ENCODE peak calls at places on chromosomes 1 and 21, in seven cellular contexts. B is lower leg skin, K is sigmoid colon, A is psoas muscle, L is prostate gland, W is neural crest cell, V is adrenal gland. Z is an unnamed sample.

GRCh38 chr1:54488831-54489626 is 59.0 kb upstream of the ACOT11 start:
- DNase-seq in V (peak), W (peak), B (peak), A (peak), L (peak), K (peak), Z (peak)

GRCh38 chr1:16906873-16907272 is 11.1 kb downstream of the RNU1-2 start:
- DNase-seq in L (no peak), K (no peak), A (no peak), W (no peak), B (no peak), V (no peak), Z (no peak)

GRCh38 chr1:205225901-205226765 is 1.6 kb upstream of the TMCC2 start:
- DNase-seq in W (no peak), B (no peak), V (no peak), K (no peak), L (no peak), A (no peak), Z (no peak)

GRCh38 chr1:218521414-218522169 is 176.5 kb downstream of the TGFB2 start:
- DNase-seq in L (peak), A (peak), K (peak), V (peak), W (peak), B (peak), Z (no peak)

GRCh38 chr1:93667642-93668041 is 14.0 kb downstream of the BCAR3 start:
- DNase-seq in L (no peak), K (no peak), A (no peak), W (no peak), B (no peak), V (no peak), Z (no peak)

GRCh38 chr1:40256401-40257084 is 1.5 kb upstream of the ZMPSTE24 start:
- DNase-seq in A (no peak), W (no peak), B (no peak), L (no peak), V (no peak), K (no peak), Z (no peak)

GRCh38 chr1:155250633-155251449 is 4.4 kb downstream of the ENTREP3 start:
- DNase-seq in W (peak), A (peak), K (peak), L (peak), B (peak), V (peak), Z (peak)

GRCh38 chr1:18091660-18092446 is 15.7 kb upstream of the IGSF21 start:
- DNase-seq in L (no peak), A (peak), W (no peak), K (no peak), B (no peak), V (peak), Z (no peak)

GRCh38 chr1:234111458-234112142 is 207.1 kb downstream of the SLC35F3 start:
- DNase-seq in W (peak), V (no peak), K (no peak), B (no peak), L (peak), A (no peak), Z (no peak)

GRCh38 chr1:20190256-20190655 is 3.9 kb upstream of the PLA2G2C start:
- DNase-seq in L (no peak), V (no peak), B (no peak), K (no peak), A (no peak), W (no peak), Z (no peak)

GRCh38 chr1:117061986-117062415 is 1.9 kb downstream of the TTF2 start:
- DNase-seq in L (no peak), W (no peak), A (no peak), K (no peak), B (no peak), V (no peak), Z (no peak)

GRCh38 chr1:154157520-154158306 is 2.8 kb upstream of the NUP210L start:
- DNase-seq in W (peak), V (peak), A (no peak), B (no peak), K (no peak), L (no peak), Z (no peak)

GRCh38 chr1:47229031-47229831 is 2.8 kb downstream of the TAL1 start:
- DNase-seq in W (no peak), B (no peak), L (no peak), K (no peak), V (no peak), A (no peak), Z (no peak)

GRCh38 chr1:221263831-221264767 is 384.9 kb downstream of the HLX start:
- DNase-seq in K (peak), W (peak), L (peak), A (peak), V (peak), B (peak), Z (no peak)
- TF ChIP-seq CTCF in K (peak), W (peak), L (peak), A (peak), V (peak), B (no peak), Z (no peak)

DNA sequence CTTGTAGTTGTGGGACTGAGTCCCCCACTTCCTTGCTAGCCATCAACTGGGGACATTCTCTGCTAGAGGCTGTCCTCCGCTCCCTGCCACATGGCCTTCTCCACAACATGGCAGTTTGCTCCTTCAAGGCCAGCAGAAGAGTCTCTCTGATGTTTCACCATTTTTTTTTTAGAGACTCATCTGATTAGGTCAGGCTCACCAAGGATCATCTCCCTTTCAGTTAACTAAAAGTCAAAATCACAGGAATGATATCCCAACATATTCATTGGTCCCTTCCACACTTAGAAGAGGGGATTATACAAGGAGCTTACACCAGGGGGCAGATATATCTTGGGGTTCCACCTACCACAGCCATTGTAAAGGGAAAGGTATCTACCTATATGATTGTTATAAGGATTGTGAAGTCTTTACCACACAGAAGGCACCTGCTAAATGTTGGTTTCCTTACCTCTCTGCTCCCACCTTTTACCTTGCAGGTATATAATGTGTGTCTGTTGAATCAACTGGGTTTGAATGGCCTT is 23.3 kb downstream of the RIMKLA start:
- DNase-seq in K (no peak), V (no peak), L (no peak), B (no peak), W (no peak), A (no peak), Z (no peak)
- TF ChIP-seq CTCF in K (no peak), V (no peak), L (no peak), B (no peak), W (no peak), A (no peak), Z (no peak)

DNA sequence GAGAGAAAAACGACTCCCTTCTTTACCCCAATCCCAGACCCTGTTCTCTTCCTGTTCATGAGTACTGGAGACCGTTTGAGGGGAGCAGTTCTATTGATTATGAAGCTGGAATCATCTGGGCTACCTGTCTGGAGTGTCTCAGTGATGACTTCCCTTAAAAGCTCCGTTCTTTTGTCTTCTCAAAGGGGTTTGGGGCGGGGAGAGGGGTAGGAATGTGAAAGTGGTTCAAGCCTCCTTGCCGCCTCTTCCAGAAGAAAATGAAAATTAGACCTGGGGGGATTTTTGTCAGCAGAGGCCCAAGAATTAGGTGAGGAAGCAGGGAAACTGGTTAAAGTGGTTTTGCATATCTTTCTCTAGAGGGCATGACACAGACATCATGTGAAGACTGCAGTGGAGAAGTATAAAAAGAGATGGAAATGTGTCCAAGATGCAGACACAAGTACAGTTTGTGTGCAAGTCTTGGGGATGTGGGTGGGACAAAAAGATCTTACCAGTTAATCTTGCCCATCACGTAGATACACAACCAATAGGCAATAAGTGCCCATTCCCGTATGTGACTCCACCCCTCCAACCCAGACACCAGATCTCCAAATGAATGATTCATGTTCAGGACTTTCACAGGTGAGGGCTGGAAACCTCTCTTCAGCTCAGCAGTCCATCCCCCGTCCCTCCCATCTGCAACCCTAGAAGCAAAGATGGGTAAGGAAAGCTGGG is 470 bp upstream of the MTMR11 start:
- DNase-seq in B (no peak), L (peak), V (peak), A (no peak), K (no peak), W (no peak), Z (no peak)
- TF ChIP-seq CTCF in B (no peak), L (no peak), V (no peak), A (no peak), K (no peak), W (no peak), Z (no peak)

GRCh38 chr21:39373634-39374033 is 24.7 kb upstream of the HMGN1 start:
- DNase-seq in A (no peak), B (no peak), W (no peak), K (no peak), V (no peak), L (no peak), Z (no peak)
- TF ChIP-seq CTCF in A (peak), B (no peak), W (peak), K (no peak), V (peak), L (no peak), Z (no peak)

GRCh38 chr1:202207292-202207691 is 13.7 kb downstream of the LGR6 start:
- DNase-seq in A (no peak), L (peak), V (no peak), K (no peak), B (no peak), W (no peak), Z (no peak)
- TF ChIP-seq CTCF in A (no peak), L (no peak), V (no peak), K (no peak), B (no peak), W (peak), Z (no peak)

GRCh38 chr1:213934642-213935041 is 53.1 kb upstream of the PROX1 start:
- DNase-seq in A (no peak), L (peak), W (no peak), V (peak), B (no peak), K (no peak), Z (no peak)

GRCh38 chr1:213940947-213941346 is 46.8 kb upstream of the PROX1 start:
- DNase-seq in V (no peak), W (no peak), A (no peak), L (no peak), K (no peak), B (no peak), Z (no peak)

GRCh38 chr1:213939888-213940287 is 47.9 kb upstream of the PROX1 start:
- DNase-seq in B (no peak), V (no peak), K (no peak), W (no peak), L (no peak), A (no peak), Z (no peak)

GRCh38 chr1:213936571-213936970 is 51.2 kb upstream of the PROX1 start:
- DNase-seq in B (no peak), W (no peak), L (no peak), V (no peak), K (no peak), A (no peak), Z (no peak)

DNA sequence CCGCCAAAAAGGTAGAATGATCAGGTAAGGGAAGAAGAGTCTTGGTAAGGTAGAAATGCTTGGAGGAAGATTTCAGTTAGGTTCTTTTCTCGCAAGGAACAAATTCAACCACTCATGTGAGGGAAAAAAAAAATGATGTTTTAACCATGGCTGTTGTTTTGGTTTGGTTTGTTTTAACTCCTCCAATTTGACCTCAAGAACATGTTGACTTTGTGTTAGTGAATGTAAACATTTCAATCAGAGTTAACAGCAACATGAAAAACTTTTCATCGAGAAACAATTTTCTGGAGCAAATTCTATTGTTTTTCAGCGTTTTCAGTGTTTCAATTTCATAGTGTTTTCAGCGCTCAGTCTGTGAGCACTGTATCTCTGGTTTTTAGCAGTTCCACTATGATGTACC is 49.0 kb upstream of the PROX1 start:
- DNase-seq in B (no peak), A (no peak), K (no peak), L (no peak), V (no peak), W (no peak), Z (no peak)
- TF ChIP-seq CTCF in B (no peak), A (no peak), K (no peak), L (no peak), V (no peak), W (no peak), Z (no peak)

GRCh38 chr1:247895163-247895637 is at the start of gene OR2W3:
- DNase-seq in V (no peak), A (no peak), W (no peak), K (no peak), L (no peak), B (no peak), Z (no peak)

GRCh38 chr1:247895976-247896375 is 589 bp downstream of the OR2W3 start:
- DNase-seq in A (no peak), V (no peak), K (no peak), B (no peak), W (no peak), L (no peak), Z (no peak)
- TF ChIP-seq CTCF in A (no peak), V (no peak), K (no peak), B (no peak), W (no peak), L (no peak), Z (no peak)

DNA sequence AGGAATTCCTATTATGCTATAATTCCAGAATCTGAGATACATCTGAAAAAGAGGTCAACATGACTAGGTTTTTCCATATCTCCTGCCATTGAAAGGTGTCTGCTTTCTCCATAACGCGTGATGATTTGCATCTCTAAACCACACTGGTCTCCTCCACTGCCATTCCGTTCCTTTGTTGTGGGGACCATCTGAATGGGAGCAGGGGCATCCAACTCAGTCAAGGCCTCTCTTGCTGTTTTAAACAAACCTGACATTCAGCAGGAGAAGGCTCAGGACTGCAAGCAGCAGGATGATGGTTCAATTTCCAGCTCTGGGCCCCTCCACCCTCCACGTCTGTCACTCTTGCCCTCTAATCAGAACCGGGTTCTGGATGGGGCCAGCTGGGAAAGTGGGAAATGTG is 45.1 kb downstream of the PLPP3 start:
- DNase-seq in A (no peak), V (no peak), B (no peak), K (no peak), W (no peak), L (no peak), Z (no peak)
- TF ChIP-seq CTCF in A (no peak), V (no peak), B (no peak), K (no peak), W (no peak), L (no peak), Z (no peak)